ENCODE peak calls at places on chromosome 15, in eight cellular contexts. One of them, this sample, is unnamed.
A peak's percentile ranks its signal among the peaks of the same experiment; 100 is the strongest.

GRCh38 chr15:39407116-39407515 is 173.8 kb upstream of the THBS1 start:
- DNase-seq in NT2/D1: no peak
- DNase-seq in HAP-1: no peak
- DNase-seq in H9: no peak
- DNase-seq in H1: no peak
- DNase-seq in ovary: no peak
- DNase-seq in prostate gland: no peak
- DNase-seq in astrocyte: no peak
- DNase-seq in this sample: no peak

GRCh38 chr15:43266834-43267233 is at the start of gene TGM5:
- DNase-seq in astrocyte: no peak
- DNase-seq in HAP-1: no peak
- DNase-seq in H9: no peak
- DNase-seq in ovary: no peak
- DNase-seq in NT2/D1: no peak
- DNase-seq in H1: no peak
- DNase-seq in prostate gland: peak; percentile 88
- DNase-seq in this sample: no peak

GRCh38 chr15:37058316-37058985 is 41.9 kb downstream of the MEIS2 start:
- DNase-seq in HAP-1: peak; percentile 22
- DNase-seq in prostate gland: no peak
- DNase-seq in H9: no peak
- DNase-seq in H1: no peak
- DNase-seq in astrocyte: peak; percentile 37
- DNase-seq in NT2/D1: no peak
- DNase-seq in ovary: no peak
- DNase-seq in this sample: no peak

GRCh38 chr15:76140069-76140454 is 80.3 kb downstream of the TMEM266 start:
- DNase-seq in HAP-1: no peak
- DNase-seq in H1: peak; percentile 66
- DNase-seq in astrocyte: no peak
- DNase-seq in ovary: no peak
- DNase-seq in H9: peak; percentile 67
- DNase-seq in NT2/D1: no peak
- DNase-seq in prostate gland: no peak
- DNase-seq in this sample: no peak

GRCh38 chr15:68152342-68152741 is 52.8 kb downstream of the CALML4 start:
- DNase-seq in astrocyte: no peak
- DNase-seq in H9: no peak
- DNase-seq in H1: no peak
- DNase-seq in HAP-1: no peak
- DNase-seq in prostate gland: no peak
- DNase-seq in ovary: no peak
- DNase-seq in NT2/D1: no peak
- DNase-seq in this sample: no peak

GRCh38 chr15:85725019-85725418 is 69.7 kb downstream of the KLHL25 start:
- DNase-seq in ovary: peak; percentile 69
- DNase-seq in prostate gland: no peak
- DNase-seq in astrocyte: peak; percentile 27
- DNase-seq in H9: no peak
- DNase-seq in HAP-1: no peak
- DNase-seq in NT2/D1: no peak
- DNase-seq in H1: no peak
- DNase-seq in this sample: no peak

GRCh38 chr15:34275154-34275553 is 50.3 kb downstream of the EMC4 start:
- DNase-seq in prostate gland: no peak
- DNase-seq in H9: no peak
- DNase-seq in HAP-1: no peak
- DNase-seq in ovary: no peak
- DNase-seq in NT2/D1: no peak
- DNase-seq in astrocyte: no peak
- DNase-seq in H1: no peak
- DNase-seq in this sample: no peak

GRCh38 chr15:95182081-95182480 is 950.7 kb downstream of the MCTP2 start:
- DNase-seq in NT2/D1: no peak
- DNase-seq in prostate gland: no peak
- DNase-seq in ovary: no peak
- DNase-seq in HAP-1: no peak
- DNase-seq in H1: no peak
- DNase-seq in astrocyte: no peak
- DNase-seq in H9: no peak
- DNase-seq in this sample: no peak

GRCh38 chr15:32669870-32670623 is 28.5 kb downstream of the SCG5 start:
- DNase-seq in astrocyte: no peak
- DNase-seq in H1: no peak
- DNase-seq in HAP-1: no peak
- DNase-seq in prostate gland: no peak
- DNase-seq in ovary: no peak
- DNase-seq in H9: peak; percentile 58
- DNase-seq in NT2/D1: no peak
- DNase-seq in this sample: no peak

GRCh38 chr15:77515613-77516012 is 94.9 kb downstream of the HMG20A start:
- DNase-seq in astrocyte: no peak
- DNase-seq in prostate gland: no peak
- DNase-seq in HAP-1: no peak
- DNase-seq in H1: no peak
- DNase-seq in ovary: no peak
- DNase-seq in H9: no peak
- DNase-seq in NT2/D1: no peak
- DNase-seq in this sample: no peak

GRCh38 chr15:72487070-72487797 is 13.1 kb downstream of the ARIH1 start:
- DNase-seq in H1: no peak
- DNase-seq in ovary: no peak
- DNase-seq in NT2/D1: no peak
- DNase-seq in prostate gland: no peak
- DNase-seq in astrocyte: peak; percentile 42
- DNase-seq in H9: no peak
- DNase-seq in HAP-1: no peak
- DNase-seq in this sample: no peak

GRCh38 chr15:37773111-37773860 is 161.2 kb upstream of the TMCO5A start:
- DNase-seq in H1: no peak
- DNase-seq in HAP-1: no peak
- DNase-seq in H9: no peak
- DNase-seq in prostate gland: no peak
- DNase-seq in ovary: no peak
- DNase-seq in astrocyte: peak; percentile 93
- DNase-seq in NT2/D1: no peak
- DNase-seq in this sample: no peak

GRCh38 chr15:84681822-84682221 is 23.8 kb upstream of the NMB start:
- DNase-seq in H1: no peak
- DNase-seq in NT2/D1: no peak
- DNase-seq in astrocyte: peak; percentile 73
- DNase-seq in prostate gland: no peak
- DNase-seq in H9: no peak
- DNase-seq in HAP-1: no peak
- DNase-seq in ovary: no peak
- DNase-seq in this sample: no peak

GRCh38 chr15:32704343-32705076 is 13.3 kb upstream of the GREM1 start:
- DNase-seq in ovary: no peak
- DNase-seq in astrocyte: peak; percentile 87
- DNase-seq in H1: no peak
- DNase-seq in HAP-1: no peak
- DNase-seq in NT2/D1: no peak
- DNase-seq in H9: no peak
- DNase-seq in prostate gland: no peak
- DNase-seq in this sample: no peak

GRCh38 chr15:51401872-51402517 is 60.5 kb downstream of the GLDN start:
- DNase-seq in H9: peak; percentile 74
- DNase-seq in astrocyte: no peak
- DNase-seq in H1: peak; percentile 86
- DNase-seq in ovary: no peak
- DNase-seq in prostate gland: no peak
- DNase-seq in HAP-1: no peak
- DNase-seq in NT2/D1: peak; percentile 18
- DNase-seq in this sample: peak; percentile 38

DNA sequence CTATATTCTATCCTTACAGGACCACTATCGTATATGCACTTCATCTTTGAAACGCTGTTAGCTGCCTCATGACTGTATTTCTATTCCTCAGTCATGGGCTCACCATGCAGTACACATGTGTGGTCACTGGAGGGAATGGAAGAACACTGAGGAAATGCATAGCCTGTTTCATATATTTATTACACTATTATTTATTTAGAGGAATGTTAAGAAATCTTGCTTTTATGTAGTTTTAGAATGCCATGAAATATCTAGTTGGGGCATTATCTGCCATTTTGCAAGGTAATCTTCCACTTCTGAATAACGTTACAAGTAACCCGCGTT is 155.7 kb downstream of the IGF1R start:
- DNase-seq in HAP-1: no peak
- DNase-seq in NT2/D1: no peak
- DNase-seq in H9: no peak
- DNase-seq in ovary: no peak
- DNase-seq in H1: no peak
- DNase-seq in prostate gland: no peak
- DNase-seq in astrocyte: no peak
- DNase-seq in this sample: no peak
- H3K4me1 ChIP-seq in HAP-1: peaks cover 25% of the 10 kb centered on the region
- H3K4me1 ChIP-seq in NT2/D1: peaks cover 14% of the 10 kb centered on the region
- H3K4me1 ChIP-seq in H9: peaks cover 17% of the 10 kb centered on the region
- H3K4me1 ChIP-seq in ovary: peaks cover 30% of the 10 kb centered on the region
- H3K4me1 ChIP-seq in H1: peaks cover 28% of the 10 kb centered on the region
- H3K4me1 ChIP-seq in prostate gland: peaks cover 26% of the 10 kb centered on the region
- H3K4me1 ChIP-seq in astrocyte: peaks cover 36% of the 10 kb centered on the region
- H3K4me1 ChIP-seq in this sample: peaks cover 13% of the 10 kb centered on the region

GRCh38 chr15:48555244-48555804 is 90.2 kb downstream of the FBN1 start:
- DNase-seq in astrocyte: peak; percentile 83
- DNase-seq in H1: no peak
- DNase-seq in ovary: no peak
- DNase-seq in HAP-1: no peak
- DNase-seq in NT2/D1: no peak
- DNase-seq in H9: no peak
- DNase-seq in prostate gland: no peak
- DNase-seq in this sample: no peak
- H3K4me1 ChIP-seq in astrocyte: peaks cover 56% of the 10 kb centered on the region
- H3K4me1 ChIP-seq in H1: no peaks in the 10 kb centered on the region
- H3K4me1 ChIP-seq in ovary: peaks cover 13% of the 10 kb centered on the region
- H3K4me1 ChIP-seq in HAP-1: peaks cover 16% of the 10 kb centered on the region
- H3K4me1 ChIP-seq in NT2/D1: no peaks in the 10 kb centered on the region
- H3K4me1 ChIP-seq in H9: no peaks in the 10 kb centered on the region
- H3K4me1 ChIP-seq in prostate gland: no peaks in the 10 kb centered on the region
- H3K4me1 ChIP-seq in this sample: no peaks in the 10 kb centered on the region

DNA sequence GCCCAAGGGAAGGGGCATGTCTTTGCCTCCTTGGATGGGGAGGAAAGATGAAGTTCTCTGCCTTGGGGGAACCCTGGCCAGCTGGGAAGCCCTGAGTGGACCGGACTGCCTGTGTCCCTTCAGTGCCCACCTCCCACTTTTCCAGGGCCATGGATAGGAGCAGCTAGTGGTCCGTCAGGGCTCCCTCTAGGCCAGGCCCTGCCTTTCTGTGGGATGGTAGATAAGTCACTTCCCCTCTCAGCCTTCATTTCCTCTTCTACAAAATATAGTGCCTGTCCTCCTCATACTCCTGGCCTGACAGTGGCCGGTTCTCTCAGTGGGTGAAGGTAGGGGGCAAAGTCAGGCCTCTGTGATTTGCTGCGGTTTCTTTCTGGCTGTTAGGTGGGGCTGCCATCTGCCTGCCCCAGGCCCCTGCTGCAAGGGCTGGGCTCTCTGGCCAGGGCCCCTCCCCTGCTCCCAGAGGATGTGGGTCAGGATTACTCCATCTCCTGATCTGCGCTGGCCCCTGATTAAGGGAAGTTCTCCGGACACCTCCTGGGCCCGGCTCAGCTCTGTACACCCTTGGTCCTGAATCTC is 1.4 kb downstream of the PLEKHO2 start:
- DNase-seq in astrocyte: no peak
- DNase-seq in H1: no peak
- DNase-seq in ovary: peak; percentile 67
- DNase-seq in HAP-1: no peak
- DNase-seq in H9: no peak
- DNase-seq in NT2/D1: no peak
- DNase-seq in prostate gland: no peak
- DNase-seq in this sample: no peak
- H3K4me1 ChIP-seq in astrocyte: peaks cover 18% of the 10 kb centered on the region
- H3K4me1 ChIP-seq in H1: peaks cover 19% of the 10 kb centered on the region
- H3K4me1 ChIP-seq in ovary: peaks cover 10% of the 10 kb centered on the region
- H3K4me1 ChIP-seq in HAP-1: peaks cover 12% of the 10 kb centered on the region
- H3K4me1 ChIP-seq in H9: no peaks in the 10 kb centered on the region
- H3K4me1 ChIP-seq in NT2/D1: peaks cover 13% of the 10 kb centered on the region
- H3K4me1 ChIP-seq in prostate gland: peaks cover 12% of the 10 kb centered on the region
- H3K4me1 ChIP-seq in this sample: no peaks in the 10 kb centered on the region

GRCh38 chr15:63014578-63014977 is 28.0 kb upstream of the TPM1 start:
- DNase-seq in astrocyte: no peak
- DNase-seq in H1: no peak
- DNase-seq in HAP-1: no peak
- DNase-seq in NT2/D1: no peak
- DNase-seq in prostate gland: no peak
- DNase-seq in ovary: no peak
- DNase-seq in H9: no peak
- DNase-seq in this sample: no peak
- H3K4me1 ChIP-seq in astrocyte: peaks cover 45% of the 10 kb centered on the region
- H3K4me1 ChIP-seq in H1: peaks cover 5% of the 10 kb centered on the region
- H3K4me1 ChIP-seq in HAP-1: peaks cover 11% of the 10 kb centered on the region
- H3K4me1 ChIP-seq in NT2/D1: peaks cover 3% of the 10 kb centered on the region
- H3K4me1 ChIP-seq in prostate gland: no peaks in the 10 kb centered on the region
- H3K4me1 ChIP-seq in ovary: peaks cover 1% of the 10 kb centered on the region
- H3K4me1 ChIP-seq in H9: no peaks in the 10 kb centered on the region
- H3K4me1 ChIP-seq in this sample: no peaks in the 10 kb centered on the region

This sample was measured in colonic mucosa.